ENCODE peak calls at places on chromosome 14, in four cellular contexts. L, P, M and O are unnamed samples.

GRCh38 chr14:72657214-72657921 is 236.5 kb downstream of the DPF3 start:
- DNase-seq in L (no peak), M (no peak), P (no peak), O (no peak)

GRCh38 chr14:23208286-23208685 is 24.8 kb upstream of the SLC7A8 start:
- DNase-seq in P (no peak), L (no peak), M (no peak), O (no peak)

GRCh38 chr14:72802588-72802946 is 91.3 kb downstream of the DPF3 start:
- DNase-seq in L (no peak), P (no peak), M (no peak), O (no peak)

GRCh38 chr14:90105756-90106155 is 44.0 kb downstream of the KCNK13 start:
- DNase-seq in P (no peak), M (no peak), L (no peak), O (no peak)

GRCh38 chr14:69692542-69693053 is 74.3 kb upstream of the SRSF5 start:
- DNase-seq in P (no peak), M (no peak), L (no peak), O (no peak)

GRCh38 chr14:99247091-99247729 is 24.8 kb downstream of the BCL11B start:
- DNase-seq in L (no peak), P (no peak), M (no peak), O (no peak)

GRCh38 chr14:38391334-38391733 is 135.4 kb upstream of the CLEC14A start:
- DNase-seq in P (no peak), M (peak; percentile 40), L (no peak), O (no peak)

GRCh38 chr14:105335735-105336476 is 21.4 kb downstream of the PACS2 start:
- DNase-seq in M (no peak), P (no peak), L (no peak), O (no peak)

GRCh38 chr14:104157303-104157928 is 19.0 kb downstream of the KIF26A start:
- DNase-seq in M (no peak), P (no peak), L (peak; percentile 46), O (no peak)

GRCh38 chr14:89399594-89400068 is 17.4 kb downstream of the FOXN3 start:
- DNase-seq in L (no peak), P (no peak), M (peak; percentile 58), O (no peak)

GRCh38 chr14:93195316-93195999 is 10.3 kb downstream of the LYSET start:
- DNase-seq in L (no peak), M (no peak), P (no peak), O (no peak)

GRCh38 chr14:69818760-69819191 is 21.7 kb upstream of the SLC10A1 start:
- DNase-seq in L (peak; percentile 78), P (peak; percentile 52), M (peak; percentile 44), O (peak; percentile 55)

GRCh38 chr14:68263563-68264350 is 444.2 kb downstream of the RAD51B start:
- DNase-seq in M (no peak), P (no peak), L (no peak), O (no peak)

GRCh38 chr14:94594441-94594840 is 13.2 kb downstream of the SERPINA5 start:
- DNase-seq in P (no peak), M (no peak), L (no peak), O (no peak)

GRCh38 chr14:49960453-49960852 is 67.6 kb downstream of the ARF6 start:
- DNase-seq in P (no peak), M (no peak), L (no peak), O (no peak)

GRCh38 chr14:93655078-93655750 is 133.1 kb downstream of the PRIMA1 start:
- DNase-seq in P (peak; percentile 29), L (peak; percentile 31), M (peak; percentile 4), O (peak; percentile 3)

GRCh38 chr14:105144666-105145380 is 23.8 kb downstream of the JAG2 start:
- DNase-seq in P (no peak), M (no peak), L (no peak), O (no peak)

GRCh38 chr14:103188691-103189480 is 65.6 kb downstream of the TNFAIP2 start:
- DNase-seq in L (peak; percentile 52), P (peak; percentile 45), M (no peak), O (no peak)

GRCh38 chr14:61608245-61609142 is 86.8 kb upstream of the HIF1A start:
- DNase-seq in L (no peak), P (no peak), M (no peak), O (no peak)

GRCh38 chr14:71415404-71415690 is 508.1 kb downstream of the PCNX1 start:
- DNase-seq in P (no peak), L (no peak), M (no peak), O (no peak)

GRCh38 chr14:81296263-81296923 is 75.6 kb upstream of the GTF2A1 start:
- DNase-seq in M (no peak), L (no peak), P (no peak), O (no peak)

GRCh38 chr14:89040438-89041244 is 216.2 kb downstream of the TTC8 start:
- DNase-seq in L (peak; percentile 89), M (peak; percentile 77), P (peak; percentile 92), O (peak; percentile 21)

GRCh38 chr14:68675233-68675577 is 117.7 kb downstream of the ZFP36L1 start:
- DNase-seq in P (no peak), M (no peak), L (no peak), O (no peak)

GRCh38 chr14:23443881-23444280 is 8.4 kb upstream of the MYH7 start:
- DNase-seq in M (no peak), L (no peak), P (no peak), O (no peak)